ENCODE peak calls at places on chromosomes 1 and 21, in five cellular contexts. One of them, this sample, is unnamed. For H3K36me3, the result is how much of the 10 kb centered on the place peaks cover.

GRCh38 chr1:202122639-202123335 is at the start of gene GPR37L1:
- DNase-seq in stomach: peak
- DNase-seq in GM23248: peak
- DNase-seq in BJ: no peak
- DNase-seq in BE2C: peak
- DNase-seq in this sample: no peak

GRCh38 chr1:19123837-19124236 is 86.2 kb downstream of the UBR4 start:
- DNase-seq in stomach: no peak
- DNase-seq in GM23248: no peak
- DNase-seq in BJ: no peak
- DNase-seq in BE2C: no peak
- DNase-seq in this sample: no peak

GRCh38 chr1:10424034-10424433 is 6.2 kb upstream of the CENPS start:
- DNase-seq in stomach: no peak
- DNase-seq in GM23248: peak
- DNase-seq in BJ: no peak
- DNase-seq in BE2C: peak
- DNase-seq in this sample: no peak

GRCh38 chr1:201172336-201172735 is 18.1 kb upstream of the TMEM9 start:
- DNase-seq in stomach: no peak
- DNase-seq in GM23248: no peak
- DNase-seq in BJ: no peak
- DNase-seq in BE2C: no peak
- DNase-seq in this sample: no peak

GRCh38 chr1:117817629-117818028 is 111.8 kb downstream of the GDAP2 start:
- DNase-seq in stomach: no peak
- DNase-seq in GM23248: no peak
- DNase-seq in BJ: no peak
- DNase-seq in BE2C: no peak
- DNase-seq in this sample: no peak

GRCh38 chr1:169812131-169812530 is 17.4 kb upstream of the METTL18 start:
- DNase-seq in stomach: no peak
- DNase-seq in GM23248: peak
- DNase-seq in BJ: no peak
- DNase-seq in BE2C: no peak
- DNase-seq in this sample: no peak

GRCh38 chr21:32015740-32016139 is 142.9 kb downstream of the HUNK start:
- DNase-seq in stomach: no peak
- DNase-seq in GM23248: no peak
- DNase-seq in BJ: no peak
- DNase-seq in BE2C: no peak
- DNase-seq in this sample: no peak

GRCh38 chr1:161267332-161267731 is 8.8 kb downstream of the PCP4L1 start:
- DNase-seq in stomach: no peak
- DNase-seq in GM23248: no peak
- DNase-seq in BJ: no peak
- DNase-seq in BE2C: no peak
- DNase-seq in this sample: no peak

GRCh38 chr1:178011101-178011828 is 41.4 kb upstream of the SEC16B start:
- DNase-seq in stomach: no peak
- DNase-seq in GM23248: peak
- DNase-seq in BJ: no peak
- DNase-seq in BE2C: no peak
- DNase-seq in this sample: peak

GRCh38 chr1:117339866-117340357 is 27.3 kb upstream of the MAN1A2 start:
- DNase-seq in stomach: no peak
- DNase-seq in GM23248: peak
- DNase-seq in BJ: peak
- DNase-seq in BE2C: peak
- DNase-seq in this sample: peak

GRCh38 chr1:208924958-208925357 is 658.6 kb upstream of the CAMK1G start:
- DNase-seq in stomach: no peak
- DNase-seq in GM23248: no peak
- DNase-seq in BJ: no peak
- DNase-seq in BE2C: no peak
- DNase-seq in this sample: no peak

GRCh38 chr1:210292276-210292851 is 36.3 kb upstream of the HHAT start:
- DNase-seq in stomach: peak
- DNase-seq in GM23248: peak
- DNase-seq in BJ: no peak
- DNase-seq in BE2C: peak
- DNase-seq in this sample: no peak

GRCh38 chr1:34885405-34886247 is 26.1 kb upstream of the SMIM12 start:
- DNase-seq in stomach: peak
- DNase-seq in GM23248: peak
- DNase-seq in BJ: no peak
- DNase-seq in BE2C: no peak
- DNase-seq in this sample: peak

GRCh38 chr1:85374160-85374559 is 90.8 kb downstream of the DDAH1 start:
- DNase-seq in stomach: no peak
- DNase-seq in GM23248: peak
- DNase-seq in BJ: peak
- DNase-seq in BE2C: no peak
- DNase-seq in this sample: peak

GRCh38 chr21:44949161-44950015 is 9.6 kb downstream of the SLX9 start:
- DNase-seq in stomach: peak
- DNase-seq in GM23248: peak
- DNase-seq in BJ: no peak
- DNase-seq in BE2C: peak
- DNase-seq in this sample: peak

GRCh38 chr1:30476476-30476875 is 246.9 kb downstream of the MATN1 start:
- DNase-seq in stomach: peak
- DNase-seq in GM23248: no peak
- DNase-seq in BJ: no peak
- DNase-seq in BE2C: no peak
- DNase-seq in this sample: no peak

GRCh38 chr1:203462878-203463277 is 12.7 kb upstream of the PRELP start:
- DNase-seq in stomach: no peak
- DNase-seq in GM23248: peak
- DNase-seq in BJ: peak
- DNase-seq in BE2C: no peak
- DNase-seq in this sample: peak

GRCh38 chr1:10208537-10208936 is 1.8 kb upstream of the KIF1B start:
- DNase-seq in stomach: no peak
- DNase-seq in GM23248: no peak
- DNase-seq in BJ: no peak
- DNase-seq in BE2C: no peak
- DNase-seq in this sample: no peak

GRCh38 chr1:69991644-69992043 is 213.7 kb downstream of the LRRC40 start:
- DNase-seq in stomach: no peak
- DNase-seq in GM23248: peak
- DNase-seq in BJ: no peak
- DNase-seq in BE2C: no peak
- DNase-seq in this sample: peak
- H3K36me3 ChIP-seq in stomach: under half
- H3K36me3 ChIP-seq in GM23248: under half
- H3K36me3 ChIP-seq in BJ: under half
- H3K36me3 ChIP-seq in BE2C: under half
- H3K36me3 ChIP-seq in this sample: under half

GRCh38 chr1:8462298-8462946 is 144.5 kb downstream of the SLC45A1 start:
- DNase-seq in stomach: no peak
- DNase-seq in GM23248: no peak
- DNase-seq in BJ: no peak
- DNase-seq in BE2C: no peak
- DNase-seq in this sample: no peak

GRCh38 chr1:8461341-8462110 is 143.6 kb downstream of the SLC45A1 start:
- DNase-seq in stomach: no peak
- DNase-seq in GM23248: no peak
- DNase-seq in BJ: no peak
- DNase-seq in BE2C: no peak
- DNase-seq in this sample: no peak

GRCh38 chr1:8460132-8460544 is 142.2 kb downstream of the SLC45A1 start:
- DNase-seq in stomach: no peak
- DNase-seq in GM23248: peak
- DNase-seq in BJ: no peak
- DNase-seq in BE2C: no peak
- DNase-seq in this sample: no peak

GRCh38 chr1:8458607-8459006 is 140.7 kb downstream of the SLC45A1 start:
- DNase-seq in stomach: no peak
- DNase-seq in GM23248: no peak
- DNase-seq in BJ: no peak
- DNase-seq in BE2C: no peak
- DNase-seq in this sample: no peak

DNA sequence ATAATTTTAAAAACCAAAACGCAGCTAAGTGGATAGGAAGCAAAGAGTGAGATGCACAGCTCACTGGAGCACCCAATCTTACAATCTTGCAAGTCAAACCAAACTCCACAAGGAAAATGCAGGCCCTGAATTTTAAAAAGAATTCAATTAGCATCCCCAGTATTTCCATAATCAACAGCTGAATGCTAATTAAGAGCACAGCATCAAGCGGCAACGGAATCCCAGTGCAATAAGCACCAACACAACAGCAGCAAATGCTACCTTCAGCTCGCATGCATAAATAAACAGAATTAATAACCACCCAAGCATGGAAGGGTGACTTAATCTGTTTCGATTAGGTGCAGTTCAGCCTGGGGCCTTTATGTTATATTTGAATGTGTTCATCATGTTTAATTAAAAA is 142.9 kb downstream of the SLC45A1 start:
- DNase-seq in stomach: no peak
- DNase-seq in GM23248: no peak
- DNase-seq in BJ: no peak
- DNase-seq in BE2C: no peak
- DNase-seq in this sample: no peak
- H3K36me3 ChIP-seq in stomach: under half
- H3K36me3 ChIP-seq in GM23248: under half
- H3K36me3 ChIP-seq in BJ: under half
- H3K36me3 ChIP-seq in BE2C: under half
- H3K36me3 ChIP-seq in this sample: under half

GRCh38 chr1:23522244-23523013 is 8.6 kb downstream of the E2F2 start:
- DNase-seq in stomach: no peak
- DNase-seq in GM23248: no peak
- DNase-seq in BJ: no peak
- DNase-seq in BE2C: no peak
- DNase-seq in this sample: no peak

GRCh38 chr1:23524716-23525401 is 6.2 kb downstream of the E2F2 start:
- DNase-seq in stomach: peak
- DNase-seq in GM23248: no peak
- DNase-seq in BJ: no peak
- DNase-seq in BE2C: peak
- DNase-seq in this sample: no peak

GRCh38 chr1:23525558-23526174 is 5.4 kb downstream of the E2F2 start:
- DNase-seq in stomach: no peak
- DNase-seq in GM23248: no peak
- DNase-seq in BJ: no peak
- DNase-seq in BE2C: no peak
- DNase-seq in this sample: no peak

GRCh38 chr1:23526329-23527041 is 4.5 kb downstream of the E2F2 start:
- DNase-seq in stomach: no peak
- DNase-seq in GM23248: no peak
- DNase-seq in BJ: no peak
- DNase-seq in BE2C: no peak
- DNase-seq in this sample: no peak

GRCh38 chr1:23524163-23524562 is 6.9 kb downstream of the E2F2 start:
- DNase-seq in stomach: no peak
- DNase-seq in GM23248: no peak
- DNase-seq in BJ: no peak
- DNase-seq in BE2C: no peak
- DNase-seq in this sample: no peak
- H3K36me3 ChIP-seq in stomach: under half
- H3K36me3 ChIP-seq in GM23248: under half
- H3K36me3 ChIP-seq in BJ: under half
- H3K36me3 ChIP-seq in BE2C: under half
- H3K36me3 ChIP-seq in this sample: under half

DNA sequence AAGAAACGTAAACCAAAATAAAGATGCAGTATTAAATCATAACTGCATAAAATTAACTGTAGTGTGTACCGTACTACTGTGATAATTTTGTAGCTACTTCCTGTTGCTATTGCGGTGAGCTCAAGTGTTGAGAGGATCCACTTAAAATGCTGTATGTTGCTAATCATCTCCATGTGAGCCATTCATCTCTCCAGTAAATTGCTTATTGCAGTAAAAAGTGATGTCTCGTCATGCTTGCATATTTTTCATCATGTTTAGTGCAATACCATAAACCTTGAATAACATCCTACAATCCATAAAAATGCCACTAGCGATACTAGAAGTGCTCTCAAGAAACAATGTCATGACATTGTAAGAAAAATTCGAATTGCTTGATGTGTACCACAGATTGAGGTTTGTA is 66.3 kb downstream of the RAVER2 start:
- DNase-seq in stomach: no peak
- DNase-seq in GM23248: no peak
- DNase-seq in BJ: no peak
- DNase-seq in BE2C: no peak
- DNase-seq in this sample: no peak
- H3K36me3 ChIP-seq in stomach: under half
- H3K36me3 ChIP-seq in GM23248: under half
- H3K36me3 ChIP-seq in BJ: under half
- H3K36me3 ChIP-seq in BE2C: under half
- H3K36me3 ChIP-seq in this sample: under half

DNA sequence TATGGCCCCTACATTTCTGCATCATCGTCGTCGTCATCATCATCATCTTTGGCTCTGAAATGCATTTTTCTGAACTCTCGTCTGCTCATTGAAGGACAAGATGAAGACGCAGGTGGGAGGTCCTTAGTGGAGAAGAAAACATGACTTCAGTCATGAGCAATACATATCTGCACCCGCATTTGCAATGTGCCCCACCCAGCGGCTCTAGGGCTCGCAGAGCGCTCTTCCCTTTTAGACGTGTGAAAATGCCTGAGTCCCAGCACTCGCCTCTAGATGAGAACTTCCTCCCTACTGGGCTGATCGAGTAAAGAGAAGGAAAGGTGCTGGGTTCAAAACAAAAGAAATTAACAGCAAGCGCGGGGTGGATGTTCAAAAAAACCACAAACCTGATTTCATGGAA is 10.1 kb downstream of the C1orf174 start:
- DNase-seq in stomach: no peak
- DNase-seq in GM23248: no peak
- DNase-seq in BJ: no peak
- DNase-seq in BE2C: no peak
- DNase-seq in this sample: no peak
- H3K36me3 ChIP-seq in stomach: under half
- H3K36me3 ChIP-seq in GM23248: under half
- H3K36me3 ChIP-seq in BJ: under half
- H3K36me3 ChIP-seq in BE2C: under half
- H3K36me3 ChIP-seq in this sample: under half

This sample was measured in brain microvascular endothelial cell.